ENCODE peak calls at places on chromosomes 13 and 19, in four cellular contexts. G is OCI-LY7, Z is GM23338, C is tibial nerve. Y is an unnamed sample.

GRCh38 chr13:33326246-33326645 is 40.7 kb upstream of the STARD13 start:
- DNase-seq in G (no peak), C (no peak), Z (no peak), Y (no peak)

GRCh38 chr13:37736040-37736439 is 133.5 kb downstream of the TRPC4 start:
- DNase-seq in Z (no peak), C (no peak), G (no peak), Y (no peak)

GRCh38 chr13:33258437-33259193 is 26.9 kb downstream of the STARD13 start:
- DNase-seq in G (no peak), Z (no peak), C (no peak), Y (no peak)

GRCh38 chr13:80059789-80060188 is 281.1 kb downstream of the SPRY2 start:
- DNase-seq in G (no peak), Z (no peak), C (no peak), Y (no peak)

GRCh38 chr13:75050419-75051066 is 431.4 kb downstream of the TBC1D4 start:
- DNase-seq in Z (no peak), G (no peak), C (no peak), Y (no peak)

GRCh38 chr13:80473695-80474094 is 132.8 kb upstream of the SPRY2 start:
- DNase-seq in G (no peak), C (no peak), Z (no peak), Y (no peak)

GRCh38 chr13:80276371-80277289 is 64.3 kb downstream of the SPRY2 start:
- DNase-seq in Z (peak), G (no peak), C (peak), Y (no peak)

GRCh38 chr13:60584976-60585375 is 188.0 kb downstream of the TDRD3 start:
- DNase-seq in C (peak), G (no peak), Z (peak), Y (no peak)

GRCh38 chr13:70568571-70568970 is 460.3 kb upstream of the KLHL1 start:
- DNase-seq in C (peak), Z (peak), G (peak), Y (no peak)

GRCh38 chr13:45750566-45750965 is 48.4 kb downstream of the CBY2 start:
- DNase-seq in Z (no peak), G (no peak), C (no peak), Y (no peak)

GRCh38 chr13:85142351-85142750 is 656.9 kb downstream of the SLITRK6 start:
- DNase-seq in G (no peak), Z (no peak), C (no peak), Y (no peak)

GRCh38 chr13:45623516-45624090 is 8.1 kb upstream of the ERICH6B start:
- DNase-seq in C (no peak), Z (peak), G (peak), Y (no peak)

GRCh38 chr13:113995051-113995601 is 21.2 kb upstream of the C13orf46 start:
- DNase-seq in G (no peak), Z (no peak), C (no peak), Y (no peak)

GRCh38 chr19:2561895-2562294 is 86.0 kb downstream of the GADD45B start:
- DNase-seq in Z (no peak), C (no peak), G (peak), Y (no peak)

GRCh38 chr13:51728275-51728673 is 75.7 kb downstream of the DHRS12 start:
- DNase-seq in Z (no peak), G (no peak), C (no peak), Y (no peak)

GRCh38 chr13:76438050-76438449 is 448.2 kb downstream of the KCTD12 start:
- DNase-seq in Z (no peak), C (no peak), G (no peak), Y (no peak)

GRCh38 chr19:19385900-19386339 is 19.6 kb upstream of the GATAD2A start:
- DNase-seq in G (peak), Z (peak), C (no peak), Y (peak)

GRCh38 chr13:48078251-48078656 is 16.6 kb downstream of the MED4 start:
- DNase-seq in G (peak), Z (peak), C (no peak), Y (no peak)

GRCh38 chr19:49356382-49356781 is 5.8 kb downstream of the TEAD2 start:
- DNase-seq in C (no peak), Z (no peak), G (no peak), Y (no peak)

GRCh38 chr19:3617463-3617862 is 9.1 kb downstream of the CACTIN start:
- DNase-seq in C (no peak), G (no peak), Z (peak), Y (no peak)

GRCh38 chr19:2271516-2272103 is 10.4 kb downstream of the PEAK3 start:
- DNase-seq in C (no peak), G (no peak), Z (no peak), Y (no peak)

GRCh38 chr19:48784527-48784926 is 26.3 kb downstream of the BCAT2 start:
- DNase-seq in C (no peak), G (no peak), Z (no peak), Y (no peak)

GRCh38 chr13:35781661-35782060 is 305.2 kb upstream of the MAB21L1 start:
- DNase-seq in Z (no peak), G (no peak), C (no peak), Y (no peak)

GRCh38 chr19:28330831-28331230 is 882.1 kb downstream of the UQCRFS1 start:
- DNase-seq in C (no peak), G (no peak), Z (no peak), Y (no peak)

GRCh38 chr19:34336781-34337271 is 28.2 kb upstream of the GPI start:
- DNase-seq in G (peak), C (peak), Z (peak), Y (no peak)

GRCh38 chr13:35983206-35983605 is 148.0 kb downstream of the DCLK1 start:
- DNase-seq in C (no peak), Z (no peak), G (no peak), Y (no peak)

GRCh38 chr19:56476671-56477428 is at the start of gene ZNF667:
- DNase-seq in C (no peak), Z (peak), G (no peak), Y (no peak)

GRCh38 chr19:15116856-15117255 is 9.7 kb downstream of the SYDE1 start:
- DNase-seq in Z (no peak), C (no peak), G (no peak), Y (no peak)

GRCh38 chr19:49491030-49491803 is 3.8 kb downstream of the RPL13A start:
- DNase-seq in C (no peak), G (no peak), Z (no peak), Y (no peak)

GRCh38 chr19:53877361-53877766 is 4.6 kb upstream of the PRKCG start:
- DNase-seq in G (no peak), Z (peak), C (no peak), Y (no peak)

GRCh38 chr13:80109313-80109712 is 231.6 kb downstream of the SPRY2 start:
- DNase-seq in G (no peak), C (no peak), Z (no peak), Y (no peak)

GRCh38 chr19:8567522-8568172 is 9.6 kb downstream of the MYO1F start:
- DNase-seq in G (no peak), Z (no peak), C (no peak), Y (no peak)

GRCh38 chr19:40559394-40559793 is 17.3 kb upstream of the SHKBP1 start:
- DNase-seq in Z (no peak), G (no peak), C (no peak), Y (no peak)

GRCh38 chr13:42110410-42111155 is 62.1 kb downstream of the DGKH start:
- DNase-seq in Z (peak), G (peak), C (peak), Y (no peak)

GRCh38 chr19:3753631-3754410 is 7.7 kb downstream of the APBA3 start:
- DNase-seq in G (no peak), Z (no peak), C (no peak), Y (no peak)

GRCh38 chr19:37309834-37310575 is 60.9 kb upstream of the ZNF527 start:
- DNase-seq in G (peak), C (no peak), Z (peak), Y (no peak)
- TF ChIP-seq CTCF in G (peak), C (no peak), Z (peak), Y (no peak)

GRCh38 chr13:111027481-111028439 is 87.3 kb upstream of the ARHGEF7 start:
- DNase-seq in Z (no peak), G (no peak), C (no peak), Y (no peak)
- TF ChIP-seq CTCF in Z (no peak), G (no peak), C (no peak), Y (no peak)

GRCh38 chr13:95298169-95298940 is 2.9 kb downstream of the ABCC4 start:
- DNase-seq in C (no peak), Z (no peak), G (no peak), Y (no peak)

GRCh38 chr13:95298971-95299627 is 2.2 kb downstream of the ABCC4 start:
- DNase-seq in Z (no peak), G (no peak), C (no peak), Y (no peak)

GRCh38 chr13:95300625-95301134 is 571 bp downstream of the ABCC4 start:
- DNase-seq in G (peak), C (peak), Z (peak), Y (peak)

GRCh38 chr13:95301947-95302386 is 716 bp upstream of the ABCC4 start:
- DNase-seq in C (peak), G (no peak), Z (peak), Y (no peak)

GRCh38 chr13:95301135-95301946 is at the start of gene ABCC4:
- DNase-seq in Z (peak), G (peak), C (peak), Y (peak)
- TF ChIP-seq CTCF in Z (no peak), G (no peak), C (no peak), Y (no peak)

DNA sequence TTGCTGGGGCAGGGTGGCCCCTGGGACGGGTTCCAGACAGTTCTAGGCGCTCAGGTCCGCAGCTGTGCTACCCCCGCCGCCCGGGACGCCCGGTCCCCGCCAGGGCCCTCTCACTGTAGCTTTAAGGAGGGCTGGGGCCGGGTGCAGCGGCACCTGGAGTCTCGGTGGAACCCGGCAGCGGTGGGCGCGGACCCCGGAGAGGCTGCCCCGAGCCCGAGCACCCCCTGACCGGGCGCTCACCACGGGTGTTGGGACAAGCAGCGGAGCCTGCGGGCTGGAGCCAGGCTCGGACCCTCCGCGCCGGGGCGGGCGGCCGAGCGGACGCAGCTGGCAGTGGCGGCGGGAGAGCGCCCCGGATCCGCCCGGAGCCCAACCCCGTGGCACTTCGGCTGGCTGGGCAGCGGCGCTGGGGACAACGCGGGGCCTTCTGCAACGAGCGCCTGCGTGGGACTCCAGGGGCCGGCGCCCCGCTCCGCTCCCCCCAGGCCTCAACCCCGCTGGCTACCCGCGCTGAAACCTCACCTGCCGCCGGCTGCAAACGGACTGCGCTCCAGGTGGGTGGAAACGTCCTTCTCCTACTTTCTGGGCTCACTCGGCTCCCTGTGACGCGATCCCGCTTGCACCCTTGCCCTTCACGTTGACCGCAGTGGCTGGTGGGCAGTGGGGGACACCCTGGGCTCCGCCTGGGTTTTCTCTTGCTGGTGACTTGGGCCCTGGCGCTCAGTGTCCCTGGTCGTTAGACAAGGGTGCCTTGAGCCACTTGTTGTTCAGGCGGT is 81.1 kb downstream of the ZNF429 start:
- DNase-seq in Z (peak), C (no peak), G (no peak), Y (no peak)
- TF ChIP-seq CTCF in Z (no peak), C (no peak), G (no peak), Y (no peak)

GRCh38 chr13:29801737-29802305 is 48.6 kb downstream of the UBL3 start:
- DNase-seq in Z (peak), C (no peak), G (peak), Y (no peak)
- TF ChIP-seq CTCF in Z (peak), C (no peak), G (peak), Y (no peak)

GRCh38 chr19:30783212-30783611 is 411.0 kb downstream of the ZNF536 start:
- DNase-seq in Z (no peak), C (no peak), G (no peak), Y (no peak)

GRCh38 chr19:30785728-30786127 is 413.5 kb downstream of the ZNF536 start:
- DNase-seq in C (no peak), G (no peak), Z (peak), Y (no peak)

GRCh38 chr19:30788105-30788765 is 416.1 kb downstream of the ZNF536 start:
- DNase-seq in C (peak), G (no peak), Z (no peak), Y (no peak)

GRCh38 chr19:30783936-30784335 is 411.8 kb downstream of the ZNF536 start:
- DNase-seq in Z (no peak), G (no peak), C (no peak), Y (no peak)

DNA sequence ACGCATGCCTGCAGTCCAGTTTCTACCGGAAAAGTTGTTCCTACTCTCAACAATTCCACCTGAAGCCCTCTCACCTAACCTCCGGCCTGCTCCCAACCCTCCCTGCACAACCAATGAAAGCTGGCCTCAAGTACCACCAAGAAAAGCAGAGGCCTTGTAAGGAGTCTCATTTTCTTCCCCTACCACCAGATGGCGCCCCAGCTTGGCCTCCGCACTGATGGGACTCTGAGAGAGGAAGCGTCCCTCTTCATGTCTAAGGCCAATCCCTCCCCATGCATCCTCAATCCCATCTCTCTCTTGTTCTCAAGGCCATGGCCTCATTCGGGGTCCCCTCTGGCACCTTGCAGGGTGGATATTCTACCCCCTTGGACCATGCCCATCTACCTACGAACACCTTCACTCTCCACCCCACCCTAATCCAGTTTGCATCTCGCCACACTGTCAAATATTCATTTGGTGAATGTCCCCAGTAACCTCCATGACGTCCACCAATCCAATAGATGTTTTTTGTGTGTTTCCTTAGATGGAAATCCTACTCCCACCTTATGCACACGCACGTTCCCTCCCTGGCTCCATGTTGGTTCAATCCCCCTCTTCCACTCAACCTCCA is 412.8 kb downstream of the ZNF536 start:
- DNase-seq in C (peak), Z (peak), G (peak), Y (peak)
- TF ChIP-seq CTCF in C (peak), Z (peak), G (peak), Y (peak)

GRCh38 chr19:16782719-16783118 is 46.5 kb upstream of the SIN3B start:
- DNase-seq in G (no peak), Z (no peak), C (no peak), Y (no peak)

GRCh38 chr19:16777811-16778210 is 51.4 kb upstream of the SIN3B start:
- DNase-seq in C (no peak), G (no peak), Z (no peak), Y (no peak)

GRCh38 chr19:16773939-16774338 is 54.3 kb downstream of the NWD1 start:
- DNase-seq in Z (no peak), G (no peak), C (no peak), Y (no peak)

GRCh38 chr19:16779539-16780163 is 49.5 kb upstream of the SIN3B start:
- DNase-seq in C (no peak), G (no peak), Z (no peak), Y (no peak)

DNA sequence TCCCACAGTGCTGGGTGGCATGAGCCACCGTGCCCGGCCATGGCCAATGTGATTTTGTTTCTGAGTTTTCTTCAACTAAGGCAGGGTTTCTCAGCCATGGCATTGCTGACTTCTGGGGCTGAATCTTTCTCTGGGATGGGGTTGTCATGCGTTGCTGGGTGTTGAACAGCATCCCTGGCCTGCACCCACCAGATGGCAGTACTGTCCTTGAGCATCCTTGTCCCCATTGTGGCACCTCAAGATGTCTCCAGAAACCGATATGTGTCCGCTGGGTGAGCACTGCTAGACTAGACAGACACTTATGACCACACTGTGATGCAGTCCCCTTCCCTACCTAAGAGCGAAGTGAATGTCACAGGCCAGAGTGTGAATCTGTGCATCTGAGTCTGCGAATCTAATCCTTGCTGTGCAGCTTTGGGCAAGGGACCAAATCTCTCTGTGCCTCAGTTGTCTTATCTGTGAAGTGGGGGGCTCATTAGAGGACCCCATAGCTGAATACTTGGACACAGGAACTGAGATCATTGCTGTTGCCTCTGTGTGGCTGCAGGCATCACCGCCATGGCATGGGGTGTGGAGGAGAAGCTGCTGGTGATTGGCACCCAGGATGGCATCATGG is 50.3 kb upstream of the SIN3B start:
- DNase-seq in Z (peak), G (peak), C (peak), Y (no peak)
- TF ChIP-seq CTCF in Z (peak), G (peak), C (peak), Y (no peak)

DNA sequence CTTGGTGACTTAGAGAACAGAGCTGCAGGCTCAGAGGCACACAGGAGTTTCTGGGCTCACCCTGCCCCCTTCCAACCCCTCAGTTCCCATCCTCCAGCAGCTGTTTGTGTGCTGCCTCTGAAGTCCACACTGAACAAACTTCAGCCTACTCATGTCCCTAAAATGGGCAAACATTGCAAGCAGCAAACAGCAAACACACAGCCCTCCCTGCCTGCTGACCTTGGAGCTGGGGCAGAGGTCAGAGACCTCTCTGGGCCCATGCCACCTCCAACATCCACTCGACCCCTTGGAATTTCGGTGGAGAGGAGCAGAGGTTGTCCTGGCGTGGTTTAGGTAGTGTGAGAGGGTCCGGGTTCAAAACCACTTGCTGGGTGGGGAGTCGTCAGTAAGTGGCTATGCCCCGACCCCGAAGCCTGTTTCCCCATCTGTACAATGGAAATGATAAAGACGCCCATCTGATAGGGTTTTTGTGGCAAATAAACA is 9.9 kb downstream of the APOC1 start:
- DNase-seq in G (no peak), Z (no peak), C (no peak), Y (no peak)
- TF ChIP-seq CTCF in G (no peak), Z (no peak), C (no peak), Y (no peak)

GRCh38 chr13:88142653-88143052 is 471.5 kb downstream of the SLITRK5 start:
- DNase-seq in Z (no peak), G (no peak), C (no peak), Y (no peak)

DNA sequence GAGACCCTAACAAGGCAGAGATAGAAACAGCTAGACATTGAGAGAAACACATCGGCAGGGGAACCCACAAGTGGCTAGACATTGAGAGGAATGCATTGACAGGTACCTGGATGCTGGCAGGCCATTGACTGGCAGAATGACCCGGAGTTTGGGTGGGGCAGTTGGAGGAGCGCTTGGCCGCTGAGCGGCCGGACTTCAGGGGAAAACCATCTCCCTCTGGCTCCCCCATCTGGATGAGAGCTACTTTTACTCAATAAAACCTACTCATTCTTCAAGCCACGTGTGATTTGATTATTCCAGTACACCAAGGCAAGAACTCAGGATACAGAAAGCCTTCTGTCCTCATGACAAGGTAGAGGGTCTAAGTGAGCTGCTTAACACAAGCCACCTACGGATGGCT is 473.4 kb downstream of the SLITRK5 start:
- DNase-seq in Z (peak), C (no peak), G (no peak), Y (no peak)
- TF ChIP-seq CTCF in Z (peak), C (no peak), G (peak), Y (no peak)

GRCh38 chr13:47004022-47004421 is 107.2 kb upstream of the HTR2A start:
- DNase-seq in C (no peak), G (no peak), Z (no peak), Y (no peak)
- TF ChIP-seq CTCF in C (no peak), G (no peak), Z (peak), Y (no peak)

Y was measured in mesothelial cell of epicardium.